ENCODE peak calls at places on chromosome 16, in eight cellular contexts. B is K562, Q is astrocyte of the cerebellum, J is AG04450, R is heart right ventricle, C is AG09309, Z is ovary, P is AG04449. O is an unnamed sample.

GRCh38 chr16:30470170-30470512 is 2.4 kb upstream of the ITGAL start:
- DNase-seq in Z (no peak), R (no peak), Q (no peak), P (no peak), J (no peak), C (no peak), B (no peak), O (no peak)

GRCh38 chr16:27547134-27547533 is 2.6 kb downstream of the GTF3C1 start:
- DNase-seq in B (peak; percentile 70), P (no peak), Q (peak; percentile 28), Z (no peak), R (no peak), C (peak; percentile 27), J (peak; percentile 36), O (peak; percentile 53)

GRCh38 chr16:79892278-79892677 is 291.7 kb upstream of the MAF start:
- DNase-seq in J (no peak), P (no peak), Q (no peak), R (no peak), B (no peak), C (no peak), Z (no peak), O (no peak)

GRCh38 chr16:15857779-15858560 is 1.1 kb upstream of the MYH11 start:
- DNase-seq in R (peak; percentile 49), J (no peak), C (no peak), B (no peak), P (peak; percentile 7), Q (no peak), Z (peak; percentile 76), O (no peak)

GRCh38 chr16:55386534-55387296 is 62.7 kb downstream of the IRX6 start:
- DNase-seq in R (no peak), Z (no peak), Q (no peak), J (no peak), C (no peak), P (no peak), B (no peak), O (no peak)

GRCh38 chr16:82156761-82157654 is 13.0 kb downstream of the MPHOSPH6 start:
- DNase-seq in P (no peak), Z (no peak), B (no peak), R (no peak), J (no peak), Q (no peak), C (peak; percentile 16), O (no peak)

GRCh38 chr16:21720533-21720932 is 56.8 kb downstream of the OTOA start:
- DNase-seq in Z (no peak), C (no peak), B (no peak), J (no peak), R (no peak), Q (no peak), P (no peak), O (no peak)

GRCh38 chr16:79690159-79690558 is 89.6 kb upstream of the MAF start:
- DNase-seq in R (no peak), C (no peak), P (no peak), J (no peak), B (no peak), Q (no peak), Z (no peak), O (no peak)

GRCh38 chr16:80739523-80739922 is 64.9 kb downstream of the CDYL2 start:
- DNase-seq in C (no peak), R (no peak), Q (no peak), J (no peak), P (no peak), Z (no peak), B (no peak), O (no peak)

GRCh38 chr16:81522141-81522701 is 77.6 kb downstream of the CMIP start:
- DNase-seq in C (no peak), J (no peak), R (no peak), P (no peak), Q (no peak), Z (no peak), B (peak; percentile 68), O (no peak)

GRCh38 chr16:57645691-57646387 is 17.4 kb downstream of the ADGRG1 start:
- DNase-seq in B (no peak), R (peak; percentile 70), C (no peak), J (no peak), P (no peak), Z (no peak), Q (no peak), O (no peak)

GRCh38 chr16:10197003-10197402 is 14.8 kb upstream of the GRIN2A start:
- DNase-seq in Z (no peak), Q (no peak), C (no peak), R (no peak), J (no peak), P (no peak), B (no peak), O (no peak)

GRCh38 chr16:53631236-53631635 is 72.4 kb downstream of the RPGRIP1L start:
- DNase-seq in J (no peak), B (no peak), C (no peak), P (no peak), Q (no peak), Z (no peak), R (no peak), O (no peak)

GRCh38 chr16:87653234-87653633 is 50.9 kb downstream of the JPH3 start:
- DNase-seq in C (no peak), Q (no peak), P (no peak), Z (no peak), B (peak; percentile 64), R (no peak), J (no peak), O (no peak)
- TF ChIP-seq CTCF in C (peak; percentile 49), Q (peak; percentile 61), P (peak; percentile 35), Z (no peak), B (peak; percentile 58), R (no peak), J (peak; percentile 54), O (peak; percentile 57)

GRCh38 chr16:68739964-68740627 is 3.0 kb downstream of the CDH1 start:
- DNase-seq in J (no peak), R (no peak), Z (no peak), P (no peak), B (no peak), C (no peak), Q (no peak), O (no peak)

GRCh38 chr16:68734782-68735181 is 2.3 kb upstream of the CDH1 start:
- DNase-seq in R (no peak), Z (no peak), C (no peak), B (no peak), J (no peak), Q (no peak), P (no peak), O (no peak)

GRCh38 chr16:68737730-68738590 is 868 bp downstream of the CDH1 start:
- DNase-seq in Z (peak; percentile 52), J (no peak), P (no peak), R (peak; percentile 16), C (no peak), B (no peak), Q (no peak), O (no peak)

GRCh38 chr16:68736561-68736960 is 531 bp upstream of the CDH1 start:
- DNase-seq in Q (no peak), Z (no peak), C (no peak), J (no peak), B (no peak), P (no peak), R (no peak), O (no peak)

DNA sequence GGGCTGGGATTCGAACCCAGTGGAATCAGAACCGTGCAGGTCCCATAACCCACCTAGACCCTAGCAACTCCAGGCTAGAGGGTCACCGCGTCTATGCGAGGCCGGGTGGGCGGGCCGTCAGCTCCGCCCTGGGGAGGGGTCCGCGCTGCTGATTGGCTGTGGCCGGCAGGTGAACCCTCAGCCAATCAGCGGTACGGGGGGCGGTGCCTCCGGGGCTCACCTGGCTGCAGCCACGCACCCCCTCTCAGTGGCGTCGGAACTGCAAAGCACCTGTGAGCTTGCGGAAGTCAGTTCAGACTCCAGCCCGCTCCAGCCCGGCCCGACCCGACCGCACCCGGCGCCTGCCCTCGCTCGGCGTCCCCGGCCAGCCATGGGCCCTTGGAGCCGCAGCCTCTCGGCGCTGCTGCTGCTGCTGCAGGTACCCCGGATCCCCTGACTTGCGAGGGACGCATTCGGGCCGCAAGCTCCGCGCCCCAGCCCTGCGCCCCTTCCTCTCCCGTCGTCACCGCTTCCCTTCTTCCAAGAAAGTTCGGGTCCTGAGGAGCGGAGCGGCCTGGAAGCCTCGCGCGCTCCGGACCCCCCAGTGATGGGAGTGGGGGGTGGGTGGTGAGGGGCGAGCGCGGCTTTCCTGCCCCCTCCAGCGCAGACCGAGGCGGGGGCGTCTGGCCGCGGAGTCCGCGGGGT is at the start of gene CDH1:
- DNase-seq in P (no peak), B (no peak), Q (no peak), R (peak; percentile 17), C (no peak), Z (peak; percentile 48), J (no peak), O (no peak)
- H3K4me3 ChIP-seq in P (no peak within 1 kb of the TSS), B (no peak within 1 kb of the TSS), Q (no peak within 1 kb of the TSS), R (peak within 1 kb of the TSS; percentile 18), C (no peak within 1 kb of the TSS), Z (peak within 1 kb of the TSS; percentile 39), J (no peak within 1 kb of the TSS), O (peak within 1 kb of the TSS; percentile 47)

DNA sequence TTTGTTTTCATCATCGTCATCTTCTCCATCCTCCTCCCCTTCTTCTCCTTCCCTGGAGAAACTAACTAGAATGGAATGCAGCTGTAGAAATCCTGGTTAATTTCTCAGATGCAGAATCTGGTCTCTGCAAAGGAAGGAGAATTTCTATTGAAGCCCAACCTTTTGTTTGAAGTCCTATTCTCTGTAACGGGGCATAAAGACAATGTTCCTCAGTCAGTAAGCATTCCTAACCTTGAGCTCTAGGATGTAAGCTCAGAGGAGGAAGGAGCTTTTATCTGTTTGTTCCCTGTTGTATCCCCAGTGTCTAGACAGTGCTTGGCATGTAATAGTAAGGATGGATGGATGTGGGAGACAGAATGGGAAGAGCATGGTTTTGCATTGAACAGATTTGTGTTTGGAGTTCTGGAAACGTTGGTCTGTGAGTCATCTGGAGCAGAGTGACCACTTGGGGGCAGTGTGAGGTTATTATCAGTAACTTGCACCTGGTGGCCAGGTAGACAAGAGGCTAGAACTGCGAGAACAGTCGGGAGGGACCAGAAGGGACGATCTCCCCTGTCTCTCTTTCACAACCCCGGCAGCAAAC is 363.7 kb downstream of the SNX29 start:
- DNase-seq in Q (no peak), J (no peak), P (no peak), C (no peak), B (peak; percentile 46), Z (no peak), R (no peak), O (no peak)
- TF ChIP-seq CTCF in Q (peak; percentile 50), J (peak; percentile 48), P (peak; percentile 12), C (peak; percentile 44), B (peak; percentile 63), Z (no peak), R (no peak), O (peak; percentile 46)

GRCh38 chr16:86511317-86512161 is 1.2 kb downstream of the FOXF1 start:
- DNase-seq in Z (no peak), P (no peak), C (no peak), Q (no peak), B (no peak), J (no peak), R (no peak), O (no peak)

GRCh38 chr16:86512860-86513470 is 2.6 kb downstream of the FOXF1 start:
- DNase-seq in B (no peak), P (no peak), R (no peak), J (no peak), Q (no peak), C (no peak), Z (no peak), O (no peak)

GRCh38 chr16:86513471-86514277 is 3.3 kb downstream of the FOXF1 start:
- DNase-seq in J (no peak), Q (no peak), R (no peak), Z (no peak), C (no peak), B (no peak), P (no peak), O (no peak)

GRCh38 chr16:86510465-86511261 is at the start of gene FOXF1:
- DNase-seq in Q (no peak), C (no peak), J (peak; percentile 69), P (no peak), R (peak; percentile 35), B (no peak), Z (no peak), O (no peak)

GRCh38 chr16:86512301-86512859 is 2.1 kb downstream of the FOXF1 start:
- DNase-seq in J (no peak), R (no peak), P (no peak), B (no peak), Q (no peak), C (no peak), Z (no peak), O (no peak)
- H3K4me3 ChIP-seq in J (peak overlapping the region; percentile 98), R (no peak overlapping the region), P (peak overlapping the region; percentile 64), B (no peak overlapping the region), Q (peak overlapping the region; percentile 71), C (peak overlapping the region; percentile 73), Z (peak overlapping the region; percentile 59), O (no peak overlapping the region)